ENCODE peak calls at places on chromosome 15, in seven cellular contexts. N is HepG2, O is upper lobe of left lung, X is PC-3, H is RWPE1, Y is tibial artery, I is astrocyte of the cerebellum. U is an unnamed sample.

GRCh38 chr15:86850939-86851338 is 771.3 kb downstream of the AGBL1 start:
- DNase-seq in N (no peak), O (no peak), X (no peak), H (no peak), Y (no peak), I (no peak), U (no peak)

GRCh38 chr15:77836116-77836798 is 203.5 kb upstream of the LINGO1 start:
- DNase-seq in N (no peak), O (no peak), X (peak), H (peak), Y (no peak), I (peak), U (no peak)

GRCh38 chr15:70783610-70784021 is 20.3 kb upstream of the UACA start:
- DNase-seq in N (peak), O (no peak), X (peak), H (peak), Y (no peak), I (no peak), U (no peak)

GRCh38 chr15:20294651-20295237 is 246.9 kb downstream of the GOLGA6L6 start:
- DNase-seq in N (no peak), O (peak), X (no peak), H (no peak), Y (no peak), I (no peak), U (no peak)

GRCh38 chr15:67824157-67824899 is 981 bp upstream of the SKOR1 start:
- DNase-seq in N (no peak), O (peak), X (no peak), H (no peak), Y (no peak), I (no peak), U (no peak)

GRCh38 chr15:88106063-88106462 is 150.5 kb downstream of the NTRK3 start:
- DNase-seq in N (no peak), O (no peak), X (no peak), H (no peak), Y (no peak), I (no peak), U (no peak)

GRCh38 chr15:29278436-29279099 is 8.9 kb upstream of the NSMCE3 start:
- DNase-seq in N (no peak), O (no peak), X (peak), H (peak), Y (no peak), I (peak), U (no peak)

GRCh38 chr15:37981781-37982180 is 47.3 kb downstream of the TMCO5A start:
- DNase-seq in N (peak), O (no peak), X (peak), H (peak), Y (no peak), I (peak), U (no peak)

GRCh38 chr15:66189291-66189690 is 64.3 kb downstream of the MEGF11 start:
- DNase-seq in N (no peak), O (no peak), X (no peak), H (no peak), Y (no peak), I (no peak), U (no peak)

GRCh38 chr15:70856884-70857546 is 3.1 kb upstream of the LARP6 start:
- DNase-seq in N (no peak), O (no peak), X (peak), H (peak), Y (peak), I (peak), U (no peak)

GRCh38 chr15:69474846-69475455 is 22.3 kb downstream of the RPLP1 start:
- DNase-seq in N (no peak), O (no peak), X (no peak), H (no peak), Y (no peak), I (no peak), U (no peak)
- TF ChIP-seq CTCF in N (no peak), O (no peak), X (no peak), H (no peak), Y (no peak), I (no peak), U (no peak)

GRCh38 chr15:60964527-60964926 is 264.6 kb downstream of the RORA start:
- DNase-seq in N (no peak), O (no peak), X (no peak), H (no peak), Y (no peak), I (no peak), U (no peak)
- TF ChIP-seq CTCF in N (peak), O (no peak), X (no peak), H (no peak), Y (no peak), I (no peak), U (no peak)

DNA sequence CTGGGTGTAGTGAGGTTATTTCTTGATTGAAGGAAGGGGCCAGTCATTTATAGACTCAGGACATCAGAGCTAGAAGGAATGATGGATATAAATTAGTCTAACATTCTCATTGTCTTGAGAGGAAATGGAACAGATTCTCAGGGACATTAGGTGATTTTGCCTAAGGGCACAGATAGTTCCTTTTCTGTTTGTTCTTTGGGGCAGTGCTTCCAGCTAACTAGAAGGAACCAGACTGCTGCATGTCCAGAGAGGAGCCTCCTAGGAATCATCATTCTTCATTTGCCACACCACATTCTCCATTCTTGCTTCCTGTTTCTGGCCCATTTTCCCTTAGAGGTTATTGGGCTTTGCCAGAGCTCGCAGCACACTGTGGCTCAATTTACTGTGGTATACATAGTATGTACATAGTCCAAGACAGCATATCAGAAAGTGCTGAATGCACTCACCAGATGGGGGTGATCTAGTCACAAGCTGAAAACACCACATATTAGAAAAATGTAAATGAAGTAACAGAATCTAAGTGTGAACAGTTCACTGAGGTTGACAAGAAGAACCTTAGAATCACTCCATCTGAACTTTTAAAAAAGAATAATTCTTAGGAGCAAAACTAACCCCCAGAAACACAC is 62.7 kb upstream of the MYZAP start:
- DNase-seq in N (no peak), O (no peak), X (no peak), H (no peak), Y (no peak), I (no peak), U (no peak)
- TF ChIP-seq CTCF in N (no peak), O (no peak), X (no peak), H (no peak), Y (no peak), I (no peak), U (no peak)

GRCh38 chr15:27485265-27485664 is 514.3 kb downstream of the GABRG3 start:
- DNase-seq in N (no peak), O (no peak), X (no peak), H (no peak), Y (no peak), I (no peak), U (no peak)
- TF ChIP-seq CTCF in N (no peak), O (no peak), X (no peak), H (no peak), Y (no peak), I (no peak), U (no peak)

GRCh38 chr15:62779041-62779810 is 263.3 kb upstream of the TPM1 start:
- DNase-seq in N (no peak), O (no peak), X (peak), H (no peak), Y (no peak), I (no peak), U (no peak)

GRCh38 chr15:62782896-62783295 is 259.7 kb upstream of the TPM1 start:
- DNase-seq in N (no peak), O (no peak), X (no peak), H (no peak), Y (no peak), I (no peak), U (no peak)

GRCh38 chr15:62781081-62781497 is 261.5 kb upstream of the TPM1 start:
- DNase-seq in N (no peak), O (no peak), X (no peak), H (no peak), Y (no peak), I (no peak), U (no peak)

GRCh38 chr15:62783303-62783957 is 259.1 kb upstream of the TPM1 start:
- DNase-seq in N (no peak), O (no peak), X (peak), H (no peak), Y (no peak), I (no peak), U (no peak)

DNA sequence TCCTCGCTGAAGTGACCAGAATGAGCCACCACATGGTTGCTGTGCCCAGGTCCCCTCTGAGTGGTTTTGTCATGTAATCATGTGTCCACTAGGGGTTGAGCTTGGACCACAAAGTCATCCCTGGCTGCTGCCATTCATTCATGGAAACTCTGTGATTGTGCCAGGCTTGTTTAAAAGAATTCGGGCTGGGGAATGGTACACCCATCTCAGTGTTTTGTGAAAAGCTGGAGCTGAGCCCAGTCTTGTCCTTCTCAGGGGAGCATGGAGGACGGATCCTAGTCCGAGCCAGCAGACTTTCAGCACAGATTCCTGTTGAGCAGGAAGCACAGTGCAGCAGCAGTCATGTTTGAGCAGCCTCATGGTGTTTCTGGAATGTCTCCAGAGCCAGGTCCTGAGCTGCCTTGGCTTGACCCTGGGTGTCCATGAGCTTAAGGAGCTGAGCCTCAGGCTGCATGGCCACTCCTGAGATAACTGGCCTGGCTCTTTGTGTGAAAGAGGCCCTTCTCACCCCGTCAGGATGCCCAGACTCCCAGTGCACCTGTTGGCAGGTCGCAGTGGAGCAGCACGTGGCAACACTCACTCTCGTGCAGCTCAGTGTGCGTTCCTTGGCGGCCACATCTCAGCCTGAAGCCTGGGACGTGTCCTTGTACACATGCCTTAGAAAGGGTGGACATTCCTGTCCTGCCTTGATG is 260.3 kb upstream of the TPM1 start:
- DNase-seq in N (peak), O (no peak), X (peak), H (peak), Y (peak), I (peak), U (no peak)
- TF ChIP-seq CTCF in N (peak), O (peak), X (peak), H (peak), Y (peak), I (peak), U (no peak)

GRCh38 chr15:55240125-55240760 is 43.5 kb upstream of the RSL24D1 start:
- DNase-seq in N (no peak), O (no peak), X (no peak), H (no peak), Y (no peak), I (no peak), U (no peak)
- TF ChIP-seq CTCF in N (no peak), O (no peak), X (no peak), H (no peak), Y (no peak), I (no peak), U (no peak)

DNA sequence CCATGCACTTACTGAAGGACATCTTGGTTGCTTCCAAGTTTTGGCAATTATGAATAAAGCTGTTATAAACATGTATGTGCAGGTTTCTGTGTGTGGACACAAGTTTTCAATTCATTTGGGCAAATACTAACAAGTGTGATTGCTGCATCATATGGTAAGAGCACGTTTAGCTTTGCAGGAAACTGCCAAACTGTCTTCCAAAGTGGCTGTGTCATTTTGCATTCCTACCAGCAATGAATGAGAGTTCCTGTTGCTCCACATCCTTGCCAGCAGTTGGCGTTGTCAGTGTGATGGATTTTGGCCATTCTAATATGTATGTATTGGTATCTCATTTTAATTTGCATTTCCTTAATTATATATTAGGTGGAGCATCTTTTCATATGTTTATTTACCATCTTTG is 280.1 kb downstream of the SV2B start:
- DNase-seq in N (no peak), O (no peak), X (no peak), H (no peak), Y (no peak), I (no peak), U (no peak)
- TF ChIP-seq CTCF in N (no peak), O (no peak), X (no peak), H (no peak), Y (no peak), I (no peak), U (no peak)

DNA sequence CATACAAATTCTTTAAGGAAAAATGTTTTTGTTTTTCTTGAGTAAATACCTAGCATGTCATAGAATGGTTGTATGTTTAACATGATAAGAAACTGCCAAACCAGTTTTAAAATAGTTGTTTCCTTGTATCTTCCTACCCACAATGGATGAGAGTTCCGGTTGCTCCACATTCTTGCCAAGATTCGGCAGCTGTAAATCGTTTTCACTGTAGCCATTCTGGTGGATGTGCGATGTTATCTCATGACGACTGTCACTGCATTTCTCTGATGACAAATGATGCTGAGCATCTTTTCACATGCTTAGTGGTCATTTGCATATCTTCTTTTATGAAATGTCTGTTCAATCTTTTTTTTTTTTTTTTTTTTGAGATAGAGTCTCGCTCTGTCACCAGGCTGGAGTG is 36.6 kb upstream of the SH3GL3 start:
- DNase-seq in N (no peak), O (no peak), X (peak), H (no peak), Y (no peak), I (no peak), U (no peak)
- TF ChIP-seq CTCF in N (no peak), O (no peak), X (no peak), H (no peak), Y (no peak), I (no peak), U (no peak)

DNA sequence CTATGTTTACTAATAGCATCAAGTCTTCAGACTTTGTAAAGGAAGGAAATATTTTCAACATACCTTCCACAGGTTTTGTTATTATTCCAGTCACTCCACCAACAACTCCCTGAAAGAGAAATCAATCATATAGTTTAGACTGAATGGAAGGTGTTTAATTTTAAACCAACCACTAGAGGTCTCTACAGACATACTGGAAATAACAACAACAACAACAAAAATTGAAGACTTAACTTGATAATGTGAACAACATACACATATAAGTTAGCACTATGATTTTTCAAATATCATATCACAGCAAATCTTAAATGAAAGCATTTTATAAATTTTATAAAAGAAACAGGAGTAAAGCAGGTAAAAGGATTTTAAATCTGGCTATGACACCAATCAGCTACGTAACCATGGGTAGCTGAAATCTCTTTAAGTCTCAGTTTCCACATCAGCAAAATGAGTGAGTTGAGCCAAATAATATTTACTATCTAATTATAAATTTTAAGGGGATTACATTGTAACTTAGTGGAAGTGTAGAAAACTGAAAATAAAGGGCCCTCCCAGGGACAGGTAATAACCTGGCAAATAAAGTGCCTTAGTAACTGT is 188.2 kb downstream of the VPS13C start:
- DNase-seq in N (peak), O (no peak), X (peak), H (peak), Y (no peak), I (no peak), U (no peak)
- TF ChIP-seq CTCF in N (peak), O (peak), X (peak), H (peak), Y (peak), I (peak), U (peak)

DNA sequence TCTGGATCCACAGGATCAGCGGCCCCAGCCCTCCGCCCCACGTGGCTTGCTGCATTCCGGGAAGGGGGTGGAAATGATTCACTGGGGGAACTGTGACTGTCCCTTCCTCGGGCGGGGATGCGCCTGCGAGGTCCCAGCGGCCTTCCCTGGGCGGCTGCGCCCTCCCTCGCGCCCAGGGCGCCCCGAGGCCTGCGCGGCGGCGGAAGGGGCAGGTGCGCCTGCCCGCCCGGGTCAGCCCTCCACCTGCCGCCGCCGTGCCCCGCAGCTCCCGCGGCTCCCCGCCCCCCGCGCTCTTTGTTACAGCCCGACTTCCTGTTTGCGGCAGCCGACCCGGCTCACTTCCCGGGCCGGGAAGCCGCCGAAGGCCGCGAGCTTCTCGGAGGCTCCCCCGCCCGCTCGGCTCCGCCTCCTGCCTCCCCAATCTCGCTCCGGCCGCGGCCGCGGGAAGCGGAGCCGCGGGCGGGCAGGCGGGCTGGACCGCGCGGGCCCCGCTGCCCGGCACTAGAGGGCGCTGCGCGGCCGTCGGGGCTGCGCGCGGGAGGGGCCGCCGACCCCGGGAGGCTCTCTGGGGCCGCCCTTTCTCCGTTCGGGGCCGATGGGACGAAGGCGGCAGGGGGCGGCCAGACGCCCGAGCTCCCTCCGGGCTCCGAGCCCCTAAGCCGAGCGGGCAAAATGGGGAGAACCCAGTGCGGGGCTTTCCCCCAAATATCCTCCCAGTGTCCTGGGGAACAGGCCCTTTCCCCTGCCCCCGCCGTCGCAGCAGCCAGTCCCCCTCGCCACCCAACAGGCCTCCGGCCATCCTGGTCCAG is 11.5 kb upstream of the CHAC1 start:
- DNase-seq in N (peak), O (peak), X (peak), H (peak), Y (peak), I (peak), U (peak)
- TF ChIP-seq CTCF in N (peak), O (peak), X (peak), H (peak), Y (peak), I (peak), U (no peak)

U was measured in activated B cell treated with CpG ODN at 0.5 μM for 24 hours.